ENCODE peak calls at places on chromosome 10, in eight cellular contexts. U, J, W, B, N, L, T and Z are unnamed samples.
A peak's percentile ranks its signal among the peaks of the same experiment; 100 is the strongest.

GRCh38 chr10:48594799-48595198 is 10.1 kb downstream of the ARHGAP22 start:
- DNase-seq in U (no peak), J (no peak), W (no peak), B (no peak), N (no peak), L (no peak), T (peak; percentile 74), Z (no peak)

GRCh38 chr10:35378547-35379210 is 42.4 kb downstream of the CCNY start:
- DNase-seq in U (no peak), J (no peak), W (no peak), B (no peak), N (peak; percentile 26), L (no peak), T (no peak), Z (peak; percentile 31)

GRCh38 chr10:109859221-109859620 is 64.1 kb downstream of the XPNPEP1 start:
- DNase-seq in U (no peak), J (no peak), W (no peak), B (no peak), N (no peak), L (no peak), T (no peak), Z (no peak)

GRCh38 chr10:70815504-70816219 is at the start of gene SGPL1:
- DNase-seq in U (peak; percentile 53), J (peak; percentile 74), W (peak; percentile 75), B (peak; percentile 39), N (peak; percentile 91), L (peak; percentile 78), T (peak; percentile 99), Z (peak; percentile 90)

GRCh38 chr10:26524161-26524831 is 86.2 kb downstream of the APBB1IP start:
- DNase-seq in U (no peak), J (no peak), W (no peak), B (no peak), N (no peak), L (no peak), T (no peak), Z (no peak)

GRCh38 chr10:11712761-11713160 is 29.4 kb upstream of the ECHDC3 start:
- DNase-seq in U (no peak), J (no peak), W (no peak), B (no peak), N (no peak), L (no peak), T (no peak), Z (no peak)

GRCh38 chr10:23095966-23096813 is 811 bp downstream of the MSRB2 start:
- DNase-seq in U (no peak), J (peak; percentile 62), W (peak; percentile 26), B (no peak), N (peak; percentile 32), L (peak; percentile 40), T (no peak), Z (peak; percentile 41)

GRCh38 chr10:66180651-66181318 is 745.1 kb upstream of the LRRTM3 start:
- DNase-seq in U (peak; percentile 3), J (peak; percentile 26), W (no peak), B (no peak), N (no peak), L (peak; percentile 44), T (peak; percentile 30), Z (no peak)

GRCh38 chr10:22630229-22631174 is 83.9 kb downstream of the PIP4K2A start:
- DNase-seq in U (no peak), J (no peak), W (no peak), B (no peak), N (peak; percentile 37), L (peak; percentile 61), T (no peak), Z (peak; percentile 64)

GRCh38 chr10:35398355-35398754 is 62.0 kb downstream of the CCNY start:
- DNase-seq in U (peak; percentile 39), J (no peak), W (no peak), B (no peak), N (no peak), L (no peak), T (no peak), Z (no peak)

GRCh38 chr10:46523881-46524470 is 32.5 kb downstream of the GPRIN2 start:
- DNase-seq in U (peak; percentile 28), J (peak; percentile 88), W (no peak), B (peak; percentile 10), N (no peak), L (peak; percentile 100), T (no peak), Z (no peak)

GRCh38 chr10:99528256-99528866 is 4.4 kb upstream of the NKX2-3 start:
- DNase-seq in U (no peak), J (no peak), W (no peak), B (no peak), N (no peak), L (no peak), T (no peak), Z (no peak)

GRCh38 chr10:99711129-99711719 is 20.7 kb downstream of the COX15 start:
- DNase-seq in U (peak; percentile 45), J (no peak), W (no peak), B (no peak), N (peak; percentile 12), L (peak; percentile 65), T (peak; percentile 32), Z (peak; percentile 31)

GRCh38 chr10:67657775-67658174 is 38.2 kb downstream of the CTNNA3 start:
- DNase-seq in U (no peak), J (no peak), W (no peak), B (no peak), N (no peak), L (no peak), T (peak; percentile 30), Z (no peak)

GRCh38 chr10:66204838-66205237 is 721.0 kb upstream of the LRRTM3 start:
- DNase-seq in U (no peak), J (no peak), W (no peak), B (no peak), N (no peak), L (no peak), T (no peak), Z (no peak)

GRCh38 chr10:19775286-19775685 is 40.9 kb upstream of the PLXDC2 start:
- DNase-seq in U (no peak), J (no peak), W (no peak), B (no peak), N (no peak), L (no peak), T (no peak), Z (no peak)

GRCh38 chr10:34523017-34523767 is 291.9 kb downstream of the PARD3 start:
- DNase-seq in U (no peak), J (no peak), W (no peak), B (no peak), N (no peak), L (no peak), T (no peak), Z (no peak)

GRCh38 chr10:132820056-132820455 is 34.1 kb upstream of the NKX6-2 start:
- DNase-seq in U (no peak), J (no peak), W (no peak), B (no peak), N (no peak), L (no peak), T (no peak), Z (no peak)

GRCh38 chr10:974038-974784 is 14.0 kb upstream of the GTPBP4 start:
- DNase-seq in U (no peak), J (no peak), W (no peak), B (no peak), N (no peak), L (no peak), T (no peak), Z (no peak)

GRCh38 chr10:23081156-23081833 is 14.1 kb upstream of the MSRB2 start:
- DNase-seq in U (no peak), J (peak; percentile 27), W (no peak), B (no peak), N (no peak), L (peak; percentile 36), T (no peak), Z (no peak)

GRCh38 chr10:89281606-89282395 is 20.0 kb upstream of the IFIT2 start:
- DNase-seq in U (no peak), J (no peak), W (no peak), B (no peak), N (no peak), L (no peak), T (no peak), Z (no peak)

GRCh38 chr10:43237128-43237527 is 29.7 kb downstream of the RASGEF1A start:
- DNase-seq in U (no peak), J (no peak), W (no peak), B (no peak), N (no peak), L (no peak), T (no peak), Z (no peak)

GRCh38 chr10:132524443-132525285 is 12.9 kb upstream of the INPP5A start:
- DNase-seq in U (no peak), J (no peak), W (no peak), B (no peak), N (no peak), L (no peak), T (no peak), Z (no peak)

GRCh38 chr10:81576336-81576735 is 298.7 kb upstream of the NRG3 start:
- DNase-seq in U (no peak), J (no peak), W (no peak), B (no peak), N (no peak), L (no peak), T (no peak), Z (no peak)

GRCh38 chr10:101379663-101380352 is 25.8 kb downstream of the BTRC start:
- DNase-seq in U (no peak), J (no peak), W (no peak), B (no peak), N (no peak), L (no peak), T (no peak), Z (no peak)

GRCh38 chr10:91743460-91743859 is 54.8 kb upstream of the TNKS2 start:
- DNase-seq in U (no peak), J (no peak), W (no peak), B (no peak), N (no peak), L (peak; percentile 5), T (no peak), Z (no peak)

GRCh38 chr10:112996462-112996861 is 46.4 kb downstream of the TCF7L2 start:
- DNase-seq in U (no peak), J (no peak), W (no peak), B (no peak), N (no peak), L (no peak), T (no peak), Z (no peak)

GRCh38 chr10:69303632-69304035 is 25.3 kb downstream of the HK1 start:
- DNase-seq in U (no peak), J (no peak), W (no peak), B (no peak), N (no peak), L (peak; percentile 48), T (no peak), Z (peak; percentile 49)

GRCh38 chr10:77715081-77715480 is 77.5 kb upstream of the KCNMA1 start:
- DNase-seq in U (no peak), J (no peak), W (no peak), B (no peak), N (no peak), L (peak; percentile 30), T (no peak), Z (peak; percentile 29)

GRCh38 chr10:65622608-65623007 is 1303.2 kb upstream of the LRRTM3 start:
- DNase-seq in U (no peak), J (no peak), W (no peak), B (no peak), N (no peak), L (no peak), T (no peak), Z (no peak)

GRCh38 chr10:34407227-34407626 is 407.9 kb downstream of the PARD3 start:
- DNase-seq in U (no peak), J (no peak), W (no peak), B (no peak), N (no peak), L (no peak), T (no peak), Z (no peak)

GRCh38 chr10:95229724-95230627 is 35.9 kb downstream of the ACSM6 start:
- DNase-seq in U (peak; percentile 79), J (no peak), W (no peak), B (no peak), N (no peak), L (peak; percentile 99), T (peak; percentile 33), Z (no peak)